ENCODE peak calls at places on chromosomes 5 and 9, in four cellular contexts. P is neural progenitor cell, I is pancreas, D is A549. J is an unnamed sample.

GRCh38 chr9:94867281-94867841 is 140.9 kb downstream of the AOPEP start:
- DNase-seq in P (peak; percentile 50), I (peak; percentile 70), D (peak; percentile 87), J (peak; percentile 65)

GRCh38 chr5:10984021-10984420 is 223.0 kb upstream of the DAP start:
- DNase-seq in P (no peak), I (no peak), D (no peak), J (no peak)

GRCh38 chr9:34684816-34685215 is 6.3 kb downstream of the CCL19 start:
- DNase-seq in P (no peak), I (no peak), D (no peak), J (no peak)

GRCh38 chr9:22446950-22447606 is 454 bp downstream of the DMRTA1 start:
- DNase-seq in P (peak; percentile 82), I (peak; percentile 88), D (peak; percentile 72), J (peak; percentile 44)

GRCh38 chr5:143601917-143602333 is 198.4 kb upstream of the NR3C1 start:
- DNase-seq in P (no peak), I (no peak), D (no peak), J (no peak)

GRCh38 chr9:13863112-13863511 is 450.8 kb downstream of the NFIB start:
- DNase-seq in P (no peak), I (no peak), D (no peak), J (no peak)

GRCh38 chr9:129273941-129274709 is 96.1 kb upstream of the IER5L start:
- DNase-seq in P (no peak), I (no peak), D (no peak), J (no peak)

GRCh38 chr5:80238778-80239679 is 16.8 kb downstream of the SERINC5 start:
- DNase-seq in P (no peak), I (peak; percentile 80), D (no peak), J (no peak)

GRCh38 chr5:98513378-98513777 is 260.1 kb upstream of the RGMB start:
- DNase-seq in P (peak; percentile 27), I (no peak), D (no peak), J (no peak)

GRCh38 chr5:12023614-12024241 is 119.5 kb upstream of the CTNND2 start:
- DNase-seq in P (peak; percentile 74), I (no peak), D (no peak), J (no peak)

GRCh38 chr5:21573915-21574314 is 1279.2 kb downstream of the CDH12 start:
- DNase-seq in P (no peak), I (no peak), D (no peak), J (no peak)

GRCh38 chr5:112554089-112554977 is 135.3 kb upstream of the EPB41L4A start:
- DNase-seq in P (no peak), I (no peak), D (no peak), J (no peak)

GRCh38 chr9:88706193-88707112 is 171.5 kb downstream of the NXNL2 start:
- DNase-seq in P (peak; percentile 31), I (peak; percentile 51), D (no peak), J (no peak)

GRCh38 chr9:35481347-35481975 is 8.4 kb upstream of the RUSC2 start:
- DNase-seq in P (peak; percentile 35), I (no peak), D (peak; percentile 75), J (peak; percentile 36)

GRCh38 chr5:150156540-150156939 is 895 bp upstream of the PDGFRB start:
- DNase-seq in P (no peak), I (no peak), D (no peak), J (no peak)

GRCh38 chr9:8364021-8364782 is 564.6 kb upstream of the DMAC1 start:
- DNase-seq in P (no peak), I (no peak), D (no peak), J (no peak)

GRCh38 chr9:7656648-7657047 is 142.9 kb downstream of the DMAC1 start:
- DNase-seq in P (no peak), I (no peak), D (no peak), J (no peak)

GRCh38 chr9:128696923-128697707 is 5.2 kb upstream of the PKN3 start:
- DNase-seq in P (no peak), I (peak; percentile 3), D (no peak), J (no peak)

GRCh38 chr9:109556061-109556460 is 58.0 kb upstream of the PTPN3 start:
- DNase-seq in P (no peak), I (no peak), D (no peak), J (no peak)

GRCh38 chr5:89133129-89133528 is 250.1 kb upstream of the MEF2C start:
- DNase-seq in P (no peak), I (no peak), D (no peak), J (no peak)

GRCh38 chr5:145946112-145946861 is 9.9 kb downstream of the SH3RF2 start:
- DNase-seq in P (no peak), I (no peak), D (peak; percentile 41), J (peak; percentile 98)

GRCh38 chr9:78280982-78281668 is 15.8 kb upstream of the PSAT1 start:
- DNase-seq in P (no peak), I (peak; percentile 93), D (no peak), J (no peak)

GRCh38 chr5:129921204-129921603 is 16.9 kb downstream of the CHSY3 start:
- DNase-seq in P (no peak), I (no peak), D (no peak), J (no peak)

GRCh38 chr9:77800924-77801551 is 152.9 kb upstream of the GNA14 start:
- DNase-seq in P (no peak), I (no peak), D (no peak), J (no peak)

GRCh38 chr9:72718503-72718902 is 197.1 kb downstream of the TMC1 start:
- DNase-seq in P (no peak), I (no peak), D (no peak), J (no peak)

GRCh38 chr9:77218612-77219011 is 41.3 kb downstream of the VPS13A start:
- DNase-seq in P (no peak), I (no peak), D (no peak), J (peak; percentile 11)

GRCh38 chr5:89281211-89281610 is 398.2 kb upstream of the MEF2C start:
- DNase-seq in P (no peak), I (no peak), D (no peak), J (no peak)

GRCh38 chr5:1319436-1320343 is 24.8 kb upstream of the TERT start:
- DNase-seq in P (no peak), I (no peak), D (no peak), J (no peak)

GRCh38 chr9:21331676-21332402 is 3.4 kb downstream of the KLHL9 start:
- DNase-seq in P (no peak), I (no peak), D (no peak), J (no peak)

GRCh38 chr5:111143910-111144309 is 51.8 kb downstream of the WDR36 start:
- DNase-seq in P (no peak), I (no peak), D (no peak), J (peak; percentile 33)

GRCh38 chr5:56737002-56737621 is 78.2 kb upstream of the MAP3K1 start:
- DNase-seq in P (no peak), I (no peak), D (no peak), J (peak; percentile 20)

GRCh38 chr9:127550277-127550676 is 61.8 kb upstream of the STXBP1 start:
- DNase-seq in P (no peak), I (no peak), D (no peak), J (no peak)

GRCh38 chr5:159405611-159406031 is 75.3 kb upstream of the IL12B start:
- DNase-seq in P (no peak), I (no peak), D (no peak), J (no peak)

DNA sequence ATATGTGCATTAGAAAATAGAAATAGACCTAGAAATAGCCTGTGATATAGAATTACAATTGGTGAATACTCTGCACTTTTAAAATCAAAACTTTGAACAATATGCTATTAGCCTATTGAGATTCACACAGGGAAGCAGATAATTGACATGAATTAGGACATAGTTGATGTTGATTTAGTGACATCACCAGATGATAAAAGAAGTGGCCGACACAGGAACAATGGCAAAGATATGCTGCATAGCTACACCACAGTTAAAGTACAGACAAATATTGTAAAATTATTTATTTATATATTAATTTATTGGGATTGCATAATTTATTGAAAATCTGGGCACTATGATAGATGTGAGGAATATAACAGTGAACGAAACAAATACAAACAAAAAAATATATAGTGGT is 261.5 kb upstream of the CCNH start:
- DNase-seq in P (no peak), I (no peak), D (no peak), J (no peak)
- H3K4me1 ChIP-seq in P (no peaks in the 10 kb centered on the region), I (no peaks in the 10 kb centered on the region), D (no peaks in the 10 kb centered on the region), J (no peaks in the 10 kb centered on the region)

GRCh38 chr9:135084262-135084661 is 3.2 kb upstream of the OLFM1 start:
- DNase-seq in P (no peak), I (no peak), D (no peak), J (no peak)

GRCh38 chr9:135086597-135087488 is 625 bp upstream of the OLFM1 start:
- DNase-seq in P (no peak), I (no peak), D (no peak), J (no peak)

GRCh38 chr9:135084881-135085760 is 2.3 kb upstream of the OLFM1 start:
- DNase-seq in P (no peak), I (no peak), D (no peak), J (no peak)

GRCh38 chr9:135087489-135087791 is at the start of gene OLFM1:
- DNase-seq in P (peak; percentile 92), I (peak; percentile 93), D (peak; percentile 88), J (peak; percentile 44)

DNA sequence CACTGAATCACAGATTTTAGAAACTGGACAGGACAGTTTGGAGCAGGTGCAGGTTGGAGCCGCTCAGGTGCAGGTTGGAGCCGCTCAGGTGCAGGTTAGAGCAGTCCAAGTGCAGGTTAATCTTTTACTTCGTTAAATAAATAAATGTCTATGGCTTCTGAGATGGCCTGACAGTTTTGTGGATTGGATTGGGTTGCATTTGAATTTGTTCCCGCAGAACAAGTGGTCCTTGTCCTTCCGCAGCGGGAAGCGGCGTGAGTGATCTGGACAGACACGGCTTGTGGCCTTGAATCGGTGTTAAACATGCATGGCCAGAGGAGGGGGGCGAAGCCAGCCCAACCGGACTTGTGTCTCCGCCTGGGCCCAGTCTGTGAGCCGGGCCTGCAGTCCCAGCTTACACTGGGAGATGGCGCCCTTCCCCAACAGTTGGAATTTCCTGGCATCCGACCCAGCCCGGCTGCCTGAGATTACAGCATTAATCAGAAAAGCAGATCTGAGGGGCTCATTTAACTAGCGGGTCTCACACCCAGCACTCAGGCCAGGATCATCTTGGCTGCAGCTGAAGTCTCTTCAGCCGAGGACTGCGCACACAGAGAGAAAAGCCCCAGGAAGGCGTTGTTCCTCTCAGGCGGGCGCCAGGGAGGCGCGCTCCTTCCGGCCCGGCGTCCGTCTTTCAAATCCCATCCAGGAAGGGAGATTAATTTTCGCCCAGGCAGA is 1.5 kb upstream of the OLFM1 start:
- DNase-seq in P (peak; percentile 92), I (peak; percentile 95), D (peak; percentile 81), J (peak; percentile 68)
- H3K4me3 ChIP-seq in P (peak overlapping the region; percentile 15), I (no peak overlapping the region), D (peak overlapping the region; percentile 33), J (no peak overlapping the region)

GRCh38 chr5:3905521-3905920 is 309.9 kb downstream of the IRX1 start:
- DNase-seq in P (no peak), I (no peak), D (no peak), J (no peak)
- H3K9me3 ChIP-seq in P (no peaks in the 10 kb centered on the region), I (no peaks in the 10 kb centered on the region), D (no peaks in the 10 kb centered on the region), J (peaks cover 8% of the 10 kb centered on the region)

GRCh38 chr5:139676951-139677367 is 28.8 kb downstream of the CXXC5 start:
- DNase-seq in P (peak; percentile 84), I (peak; percentile 76), D (no peak), J (no peak)
- H3K4me1 ChIP-seq in P (peaks cover 24% of the 10 kb centered on the region), I (peaks cover 48% of the 10 kb centered on the region), D (peaks cover 20% of the 10 kb centered on the region), J (peaks cover 26% of the 10 kb centered on the region)

DNA sequence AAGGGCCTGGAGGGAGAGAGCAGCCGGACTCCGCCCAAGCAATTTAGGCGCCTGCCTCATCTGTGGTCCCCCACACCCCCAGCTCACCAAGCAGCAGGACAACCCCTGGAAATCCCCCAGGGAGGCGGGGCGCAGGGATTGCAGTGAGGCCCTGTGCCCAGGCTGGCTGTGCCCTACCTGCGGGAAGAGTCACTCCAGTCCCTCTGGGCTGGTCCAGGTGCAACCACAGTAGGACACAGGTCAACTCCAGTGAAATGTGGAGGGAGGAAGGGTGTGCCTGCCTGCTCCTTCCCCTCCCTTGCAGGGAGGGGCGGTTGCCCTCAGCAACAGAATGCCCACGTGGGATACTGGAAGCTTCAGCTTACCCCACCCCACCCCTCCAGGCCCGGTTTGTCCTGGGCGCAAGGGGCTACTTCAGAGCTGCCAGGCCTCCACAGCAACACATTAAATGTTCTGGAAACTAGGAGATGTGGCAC is 22.7 kb downstream of the ABO start:
- DNase-seq in P (no peak), I (no peak), D (no peak), J (no peak)
- H3K4me3 ChIP-seq in P (no peak overlapping the region), I (no peak overlapping the region), D (no peak overlapping the region), J (no peak overlapping the region)

J was measured in SJSA1.